ENCODE peak calls at places on chromosomes 6 and 20, in seven cellular contexts. U, H, S, R, G, T and E are unnamed samples.

GRCh38 chr6:131061771-131062160 is 1.3 kb downstream of the EPB41L2 start:
- DNase-seq in T (peak; percentile 33), H (no peak), U (no peak), G (no peak), R (no peak), S (no peak), E (no peak)

GRCh38 chr6:87391334-87391733 is 16.4 kb upstream of the CFAP206 start:
- DNase-seq in R (peak; percentile 35), H (peak; percentile 19), U (no peak), G (peak; percentile 38), T (peak; percentile 26), S (peak; percentile 14), E (no peak)

GRCh38 chr6:129832299-129832698 is 28.8 kb downstream of the TMEM244 start:
- DNase-seq in T (no peak), H (no peak), R (no peak), G (no peak), U (no peak), S (no peak), E (no peak)

GRCh38 chr6:142570221-142570671 is 268.4 kb downstream of the ADGRG6 start:
- DNase-seq in H (peak; percentile 65), U (no peak), G (peak; percentile 19), S (no peak), R (peak; percentile 24), T (peak; percentile 69), E (no peak)

GRCh38 chr20:56429496-56429895 is 17.4 kb downstream of the CASS4 start:
- DNase-seq in R (peak; percentile 48), T (peak; percentile 52), G (peak; percentile 58), H (peak; percentile 90), U (no peak), S (no peak), E (no peak)

GRCh38 chr20:48292806-48293205 is 507.5 kb upstream of the SULF2 start:
- DNase-seq in S (no peak), U (no peak), G (no peak), R (no peak), H (no peak), T (no peak), E (no peak)

GRCh38 chr20:24998631-24999445 is 6.3 kb upstream of the APMAP start:
- DNase-seq in S (no peak), U (no peak), T (no peak), G (no peak), H (no peak), R (no peak), E (no peak)

GRCh38 chr6:40804905-40805304 is 217.7 kb upstream of the LRFN2 start:
- DNase-seq in S (no peak), G (no peak), U (no peak), T (no peak), R (no peak), H (no peak), E (no peak)

GRCh38 chr6:9659848-9660247 is 755.0 kb downstream of the TFAP2A start:
- DNase-seq in T (no peak), U (no peak), H (no peak), R (no peak), G (no peak), S (no peak), E (no peak)